ENCODE peak calls at places on chromosomes 4 and X, in six cellular contexts. Q, X, S, F, D and N are unnamed samples.

GRCh38 chr4:149095798-149096197 is 653.6 kb upstream of the NR3C2 start:
- DNase-seq in Q (no peak), X (no peak), S (no peak), F (no peak), D (no peak), N (no peak)

GRCh38 chr4:178414881-178415446 is 972.7 kb upstream of the AGA start:
- DNase-seq in Q (no peak), X (no peak), S (no peak), F (no peak), D (no peak), N (no peak)

GRCh38 chrX:331145-331771 is 12.7 kb upstream of the GTPBP6 start:
- DNase-seq in Q (no peak), X (no peak), S (no peak), F (peak; percentile 46), D (no peak), N (no peak)

GRCh38 chr4:8702020-8702495 is 109.5 kb downstream of the CPZ start:
- DNase-seq in Q (no peak), X (no peak), S (no peak), F (no peak), D (no peak), N (no peak)

GRCh38 chr4:156505341-156505955 is 466.2 kb downstream of the PDGFC start:
- DNase-seq in Q (no peak), X (no peak), S (no peak), F (no peak), D (no peak), N (peak; percentile 98)

GRCh38 chr4:129043523-129043922 is 49.8 kb downstream of the SCLT1 start:
- DNase-seq in Q (peak; percentile 11), X (peak; percentile 27), S (no peak), F (no peak), D (peak; percentile 39), N (no peak)

GRCh38 chr4:156945532-156945931 is 26.1 kb downstream of the PDGFC start:
- DNase-seq in Q (no peak), X (peak; percentile 59), S (no peak), F (no peak), D (no peak), N (no peak)

GRCh38 chrX:151974336-151975227 is at the start of gene GABRE:
- DNase-seq in Q (no peak), X (no peak), S (no peak), F (peak; percentile 56), D (no peak), N (no peak)

GRCh38 chr4:140789752-140790151 is 33.6 kb upstream of the TBC1D9 start:
- DNase-seq in Q (no peak), X (no peak), S (no peak), F (no peak), D (peak; percentile 19), N (no peak)

GRCh38 chr4:136864580-136865185 is 667.6 kb downstream of the PCDH18 start:
- DNase-seq in Q (peak; percentile 73), X (peak; percentile 69), S (peak; percentile 2), F (no peak), D (peak; percentile 66), N (peak; percentile 52)

GRCh38 chr4:8870647-8871416 is 807 bp downstream of the HMX1 start:
- DNase-seq in Q (no peak), X (no peak), S (no peak), F (no peak), D (no peak), N (no peak)

GRCh38 chr4:76696109-76696508 is 201.8 kb downstream of the SOWAHB start:
- DNase-seq in Q (no peak), X (peak; percentile 71), S (no peak), F (no peak), D (no peak), N (no peak)

GRCh38 chr4:99815597-99816011 is 1.0 kb upstream of the DAPP1 start:
- DNase-seq in Q (peak; percentile 17), X (peak; percentile 4), S (no peak), F (peak; percentile 64), D (peak; percentile 3), N (no peak)

GRCh38 chrX:18649498-18649951 is 22.4 kb downstream of the RS1 start:
- DNase-seq in Q (no peak), X (no peak), S (no peak), F (peak; percentile 75), D (no peak), N (no peak)

GRCh38 chrX:15202458-15203177 is 67.3 kb downstream of the ASB9 start:
- DNase-seq in Q (no peak), X (peak; percentile 55), S (no peak), F (no peak), D (no peak), N (no peak)

GRCh38 chr4:139229534-139230039 is 50.4 kb downstream of the MGARP start:
- DNase-seq in Q (peak; percentile 70), X (peak; percentile 51), S (no peak), F (no peak), D (peak; percentile 69), N (peak; percentile 51)

GRCh38 chr4:24209891-24210290 is 320.0 kb upstream of the PPARGC1A start:
- DNase-seq in Q (no peak), X (no peak), S (no peak), F (no peak), D (no peak), N (no peak)

GRCh38 chr4:149911995-149912394 is 96.4 kb upstream of the IQCM start:
- DNase-seq in Q (no peak), X (no peak), S (no peak), F (no peak), D (no peak), N (no peak)

GRCh38 chr4:67743194-67743593 is 11.0 kb downstream of the GNRHR start:
- DNase-seq in Q (no peak), X (no peak), S (no peak), F (no peak), D (no peak), N (no peak)

GRCh38 chr4:100299019-100299418 is 108.8 kb upstream of the DDIT4L start:
- DNase-seq in Q (no peak), X (peak; percentile 89), S (no peak), F (no peak), D (no peak), N (no peak)